ENCODE peak calls at places on chromosomes 1 and 21, in nine cellular contexts. X is cardiac fibroblast, Q is astrocyte of the spinal cord, D is fibroblast of the aortic adventitia, A is astrocyte of the cerebellum, W is tibial nerve, Z is pancreas, F is PC-3, I is fibroblast of pulmonary artery. H is an unnamed sample.

GRCh38 chr1:159190441-159190840 is 14.2 kb upstream of the ACKR1 start:
- DNase-seq in Q (no peak), X (no peak), F (no peak), W (no peak), D (no peak), Z (no peak), I (no peak), A (no peak), H (no peak)

GRCh38 chr1:239805888-239806772 is 285.6 kb upstream of the FMN2 start:
- DNase-seq in Q (no peak), X (no peak), D (no peak), W (no peak), I (no peak), A (no peak), Z (no peak), F (no peak), H (no peak)

GRCh38 chr21:16815228-16815627 is 697.6 kb upstream of the CXADR start:
- DNase-seq in X (no peak), W (no peak), Q (no peak), D (no peak), I (no peak), F (no peak), A (no peak), Z (no peak), H (no peak)

GRCh38 chr1:157110003-157110402 is 10.4 kb upstream of the ETV3L start:
- DNase-seq in A (no peak), Q (no peak), Z (no peak), I (no peak), F (no peak), X (no peak), D (no peak), W (no peak), H (no peak)

GRCh38 chr1:147647796-147648633 is 22.3 kb downstream of the ACP6 start:
- DNase-seq in W (no peak), I (no peak), D (no peak), Q (no peak), X (no peak), A (no peak), Z (no peak), F (no peak), H (no peak)

GRCh38 chr1:37043101-37043500 is 8.8 kb upstream of the GRIK3 start:
- DNase-seq in F (no peak), A (no peak), D (no peak), Z (no peak), Q (no peak), X (no peak), I (no peak), W (no peak), H (no peak)

GRCh38 chr1:37478890-37479254 is 4.5 kb downstream of the ZC3H12A start:
- DNase-seq in I (peak; percentile 55), Z (no peak), A (no peak), D (peak; percentile 52), F (peak; percentile 46), Q (peak; percentile 36), W (no peak), X (peak; percentile 77), H (no peak)

GRCh38 chr1:19429611-19430010 is 55.7 kb downstream of the CAPZB start:
- DNase-seq in F (no peak), Q (peak; percentile 61), Z (no peak), X (no peak), I (no peak), W (no peak), A (no peak), D (peak; percentile 48), H (no peak)

GRCh38 chr1:89855413-89856123 is 34.7 kb downstream of the LRRC8D start:
- DNase-seq in D (peak; percentile 77), F (peak; percentile 51), A (peak; percentile 38), W (no peak), I (peak; percentile 68), Z (no peak), X (peak; percentile 84), Q (peak; percentile 71), H (no peak)

GRCh38 chr21:43295016-43295958 is 126.5 kb downstream of the CRYAA start:
- DNase-seq in F (no peak), A (no peak), D (no peak), X (no peak), Z (peak; percentile 12), Q (no peak), W (no peak), I (no peak), H (no peak)

GRCh38 chr1:159669338-159669737 is 45.1 kb downstream of the CRP start:
- DNase-seq in A (no peak), I (no peak), Q (no peak), Z (no peak), D (no peak), W (no peak), F (no peak), X (no peak), H (peak; percentile 50)

GRCh38 chr1:59703918-59704378 is 110.8 kb upstream of the HOOK1 start:
- DNase-seq in W (no peak), F (no peak), D (no peak), X (no peak), I (no peak), Z (no peak), A (no peak), Q (no peak), H (no peak)

GRCh38 chr1:155219592-155220031 is 11.1 kb downstream of the MTX1 start:
- DNase-seq in Q (no peak), A (no peak), W (no peak), F (no peak), Z (no peak), X (peak; percentile 21), D (peak; percentile 27), I (no peak), H (no peak)

DNA sequence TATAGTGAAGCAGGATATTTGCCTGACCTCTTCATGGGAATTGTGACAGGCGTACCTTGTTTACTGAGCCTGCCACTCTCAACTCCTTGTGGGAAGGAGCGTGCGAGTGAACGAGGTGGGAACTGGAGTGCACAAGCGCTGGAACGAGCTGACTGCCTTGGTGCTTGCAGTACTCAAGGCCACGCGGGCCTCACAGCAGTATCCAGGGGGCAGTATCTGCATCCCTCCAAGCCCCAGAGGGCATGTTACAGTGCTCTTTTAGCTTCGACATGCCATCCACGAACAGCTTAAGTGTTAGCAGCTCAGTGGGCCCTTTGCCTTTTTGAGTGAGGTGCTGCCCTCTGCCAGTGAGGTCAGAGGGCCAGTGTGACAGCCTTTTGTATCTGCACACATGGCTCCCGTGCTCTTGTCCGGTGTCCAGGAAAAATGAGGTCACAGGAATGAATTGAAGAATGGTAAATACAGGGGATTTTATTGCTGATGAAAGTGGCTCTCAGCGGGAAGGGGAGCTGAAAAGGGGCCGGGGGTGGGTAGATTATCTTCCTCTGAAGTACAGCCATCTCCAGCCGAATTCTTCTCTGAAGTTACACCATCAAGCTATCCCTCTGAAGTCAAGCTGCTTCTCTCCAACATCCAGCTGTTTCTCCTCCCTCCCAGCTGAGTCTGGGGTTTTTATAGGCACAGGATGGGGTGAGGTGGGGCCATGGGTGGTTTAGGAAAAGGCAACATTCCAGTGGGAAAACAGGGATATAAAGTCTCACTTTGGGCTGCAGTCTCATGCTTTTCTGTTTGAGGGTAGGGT is 69.3 kb downstream of the EPB41 start:
- DNase-seq in I (no peak), Q (no peak), Z (peak; percentile 72), W (no peak), A (no peak), X (no peak), D (no peak), F (no peak), H (no peak)
- TF ChIP-seq CTCF in I (no peak), Q (no peak), Z (no peak), W (no peak), A (no peak), X (no peak), D (no peak), F (peak; percentile 21), H (no peak)

GRCh38 chr1:63198921-63199530 is 123.3 kb upstream of the FOXD3 start:
- DNase-seq in A (no peak), W (no peak), Z (no peak), F (no peak), Q (no peak), D (no peak), I (no peak), X (no peak), H (no peak)
- H3K4me3 ChIP-seq in A (no peak overlapping the region), W (no peak overlapping the region), Z (no peak overlapping the region), F (no peak overlapping the region), Q (no peak overlapping the region), D (no peak overlapping the region), I (no peak overlapping the region), X (no peak overlapping the region), H (no peak overlapping the region)

GRCh38 chr1:15177710-15178166 is 24.2 kb downstream of the TMEM51 start:
- DNase-seq in F (no peak), D (no peak), Z (no peak), Q (no peak), W (no peak), I (no peak), A (no peak), X (no peak), H (no peak)

GRCh38 chr1:15176120-15176519 is 22.6 kb downstream of the TMEM51 start:
- DNase-seq in F (no peak), D (no peak), Z (no peak), W (no peak), Q (no peak), I (no peak), A (no peak), X (no peak), H (no peak)

GRCh38 chr1:15178571-15179484 is 25.3 kb downstream of the TMEM51 start:
- DNase-seq in Q (peak; percentile 95), Z (peak; percentile 86), X (peak; percentile 94), W (no peak), I (peak; percentile 87), A (peak; percentile 88), F (peak; percentile 94), D (peak; percentile 90), H (peak; percentile 34)

GRCh38 chr1:15179485-15179883 is 25.9 kb downstream of the TMEM51 start:
- DNase-seq in F (no peak), I (no peak), A (no peak), W (no peak), X (no peak), Q (no peak), D (no peak), Z (no peak), H (no peak)

DNA sequence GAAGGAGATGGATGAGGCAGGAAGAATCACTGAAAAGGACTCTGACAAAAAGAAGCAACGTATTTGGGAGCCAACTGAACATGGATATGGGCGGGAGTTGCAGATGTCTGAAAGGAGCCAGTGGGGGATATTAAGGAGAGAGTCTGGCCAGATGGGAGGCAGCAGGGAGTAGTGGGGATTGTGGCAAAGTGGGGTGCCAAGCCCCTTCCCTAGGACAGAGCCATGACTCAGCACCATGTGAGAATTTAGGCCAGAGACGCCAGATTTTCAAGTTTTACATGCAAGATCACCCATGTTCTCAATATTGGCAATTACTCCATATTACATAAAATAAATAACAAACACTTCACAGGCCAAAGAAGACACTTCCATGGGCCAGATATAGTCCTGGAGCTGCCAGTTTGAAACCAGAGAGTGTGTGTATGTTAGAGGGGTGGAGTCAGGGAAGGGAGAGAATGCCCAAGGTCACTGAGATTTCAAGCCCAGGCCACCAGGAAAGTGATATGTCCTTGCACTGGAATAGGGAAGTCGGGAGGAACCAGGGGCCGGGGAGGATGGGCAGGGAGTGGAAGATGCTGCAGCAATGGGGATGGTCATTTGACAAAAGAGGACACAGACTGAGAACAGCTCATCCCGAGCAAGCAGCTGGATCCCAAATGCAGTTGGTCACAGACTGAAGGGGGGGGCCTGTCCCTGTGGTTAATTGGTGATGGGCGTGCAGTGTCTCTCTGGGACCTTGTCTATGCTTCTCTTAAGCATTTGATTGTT is 23.5 kb downstream of the TMEM51 start:
- DNase-seq in Z (no peak), W (no peak), F (no peak), Q (no peak), I (no peak), D (no peak), X (no peak), A (no peak), H (no peak)
- TF ChIP-seq CTCF in Z (no peak), W (no peak), F (no peak), Q (no peak), I (no peak), D (no peak), X (no peak), A (no peak), H (no peak)

GRCh38 chr1:76298399-76298798 is 223.9 kb downstream of the ST6GALNAC3 start:
- DNase-seq in F (no peak), Z (no peak), Q (no peak), I (no peak), W (no peak), X (no peak), A (no peak), D (no peak), H (no peak)
- H3K4me3 ChIP-seq in F (no peak overlapping the region), Z (no peak overlapping the region), Q (no peak overlapping the region), I (no peak overlapping the region), W (no peak overlapping the region), X (no peak overlapping the region), A (no peak overlapping the region), D (no peak overlapping the region), H (no peak overlapping the region)